ENCODE peak calls at places on chromosomes 7 and 10, in ten cellular contexts. K is HCT116, Z is NB4, I is GM12891, N is transverse colon, A is IMR-90, H is A549, J is esophagus muscularis mucosa, P is spleen, Q is stomach. T is an unnamed sample.

GRCh38 chr7:139035588-139036353 is at the start of gene ZC3HAV1L:
- DNase-seq in K (peak), Z (peak), I (peak), N (peak), A (peak), H (peak), J (no peak), P (peak), Q (peak), T (no peak)

GRCh38 chr7:117322741-117323584 is at the start of gene WNT2:
- DNase-seq in K (no peak), Z (no peak), I (no peak), N (no peak), A (peak), H (no peak), J (no peak), P (no peak), Q (no peak), T (no peak)

GRCh38 chr10:83984256-83984640 is 155.1 kb upstream of the GHITM start:
- DNase-seq in K (no peak), Z (no peak), I (no peak), N (no peak), A (no peak), H (no peak), J (no peak), P (no peak), Q (no peak), T (no peak)

GRCh38 chr7:28626629-28627262 is 214.4 kb downstream of the CREB5 start:
- DNase-seq in K (peak), Z (peak), I (peak), N (no peak), A (peak), H (peak), J (no peak), P (no peak), Q (no peak), T (peak)

GRCh38 chr7:43303740-43304241 is 191.3 kb downstream of the HECW1 start:
- DNase-seq in K (peak), Z (no peak), I (no peak), N (no peak), A (peak), H (no peak), J (no peak), P (no peak), Q (no peak), T (no peak)

GRCh38 chr10:14588084-14588937 is 186.4 kb downstream of the FAM107B start:
- DNase-seq in K (no peak), Z (no peak), I (no peak), N (no peak), A (peak), H (peak), J (no peak), P (no peak), Q (no peak), T (peak)

GRCh38 chr10:63573068-63573697 is 52.0 kb downstream of the REEP3 start:
- DNase-seq in K (no peak), Z (no peak), I (no peak), N (no peak), A (peak), H (no peak), J (no peak), P (no peak), Q (no peak), T (no peak)

GRCh38 chr10:70745555-70745954 is 39.6 kb downstream of the TBATA start:
- DNase-seq in K (no peak), Z (no peak), I (no peak), N (no peak), A (no peak), H (no peak), J (no peak), P (peak), Q (no peak), T (no peak)

GRCh38 chr10:113031147-113031546 is 81.1 kb downstream of the TCF7L2 start:
- DNase-seq in K (no peak), Z (no peak), I (no peak), N (no peak), A (no peak), H (no peak), J (no peak), P (no peak), Q (no peak), T (no peak)

GRCh38 chr10:97196213-97197029 is 10.7 kb upstream of the SLIT1 start:
- DNase-seq in K (peak), Z (peak), I (peak), N (peak), A (peak), H (peak), J (no peak), P (peak), Q (peak), T (peak)

GRCh38 chr10:97069576-97070362 is 116.0 kb downstream of the SLIT1 start:
- DNase-seq in K (peak), Z (peak), I (no peak), N (no peak), A (no peak), H (peak), J (no peak), P (no peak), Q (no peak), T (no peak)

GRCh38 chr7:29345590-29345989 is 151.0 kb downstream of the CHN2 start:
- DNase-seq in K (peak), Z (peak), I (no peak), N (peak), A (no peak), H (no peak), J (no peak), P (no peak), Q (peak), T (no peak)

GRCh38 chr10:3137958-3138726 is 34.4 kb downstream of the PITRM1 start:
- DNase-seq in K (no peak), Z (no peak), I (no peak), N (no peak), A (no peak), H (no peak), J (no peak), P (peak), Q (no peak), T (no peak)

GRCh38 chr10:3141361-3142005 is 31.1 kb downstream of the PITRM1 start:
- DNase-seq in K (no peak), Z (no peak), I (no peak), N (no peak), A (peak), H (no peak), J (no peak), P (no peak), Q (no peak), T (no peak)

GRCh38 chr10:3140280-3140679 is 32.3 kb downstream of the PITRM1 start:
- DNase-seq in K (no peak), Z (no peak), I (no peak), N (no peak), A (no peak), H (no peak), J (no peak), P (no peak), Q (no peak), T (no peak)

GRCh38 chr10:3136763-3137611 is 35.6 kb downstream of the PITRM1 start:
- DNase-seq in K (no peak), Z (no peak), I (no peak), N (peak), A (peak), H (no peak), J (no peak), P (peak), Q (no peak), T (no peak)

GRCh38 chr10:3139135-3139910 is 33.3 kb downstream of the PITRM1 start:
- DNase-seq in K (no peak), Z (no peak), I (no peak), N (no peak), A (no peak), H (peak), J (no peak), P (peak), Q (no peak), T (no peak)
- TF ChIP-seq POLR2A in K (no peak), Z (no peak), I (no peak), N (no peak), A (no peak), H (no peak), J (no peak), P (no peak), Q (no peak), T (no peak)

DNA sequence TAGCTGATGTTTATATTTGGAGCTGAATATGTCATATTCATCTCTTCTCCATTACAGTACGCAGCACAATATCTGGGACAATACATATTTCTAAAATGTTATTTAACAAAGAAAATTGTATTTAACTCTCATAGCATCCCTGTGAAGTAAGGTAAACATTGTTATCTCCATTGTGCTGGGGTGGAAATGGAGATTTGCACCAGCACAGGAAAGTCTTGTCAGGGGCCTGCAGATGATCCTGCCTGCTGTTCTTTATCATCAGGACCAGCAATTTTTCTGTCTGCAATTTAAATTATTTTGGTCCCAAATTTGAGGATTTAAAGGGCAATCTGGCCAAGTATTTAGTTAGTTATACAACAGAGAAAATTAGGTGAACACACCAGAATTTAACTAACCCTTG is 144.4 kb downstream of the CPED1 start:
- DNase-seq in K (no peak), Z (no peak), I (no peak), N (no peak), A (no peak), H (no peak), J (no peak), P (no peak), Q (no peak), T (no peak)
- TF ChIP-seq POLR2A in K (no peak), Z (no peak), I (no peak), N (no peak), A (no peak), H (no peak), J (no peak), P (no peak), Q (no peak), T (no peak)

GRCh38 chr10:59106441-59106840 is 70.0 kb upstream of the PHYHIPL start:
- DNase-seq in K (no peak), Z (no peak), I (no peak), N (no peak), A (no peak), H (no peak), J (no peak), P (no peak), Q (no peak), T (no peak)
- TF ChIP-seq POLR2A in K (no peak), Z (no peak), I (no peak), N (no peak), A (no peak), H (no peak), J (no peak), P (no peak), Q (no peak), T (no peak)

GRCh38 chr7:2631924-2632716 is at the start of gene TTYH3:
- DNase-seq in K (no peak), Z (peak), I (no peak), N (no peak), A (no peak), H (peak), J (no peak), P (peak), Q (no peak), T (peak)
- TF ChIP-seq POLR2A in K (no peak), Z (no peak), I (no peak), N (no peak), A (no peak), H (peak), J (no peak), P (no peak), Q (no peak), T (peak)

GRCh38 chr7:50306491-50307367 is 2.2 kb downstream of the IKZF1 start:
- DNase-seq in K (no peak), Z (peak), I (no peak), N (no peak), A (no peak), H (no peak), J (no peak), P (peak), Q (no peak), T (no peak)

GRCh38 chr7:50305697-50306300 is 1.3 kb downstream of the IKZF1 start:
- DNase-seq in K (no peak), Z (no peak), I (no peak), N (no peak), A (no peak), H (no peak), J (no peak), P (no peak), Q (no peak), T (no peak)

GRCh38 chr7:50304158-50304910 is at the start of gene IKZF1:
- DNase-seq in K (no peak), Z (peak), I (peak), N (peak), A (no peak), H (no peak), J (no peak), P (peak), Q (peak), T (no peak)

GRCh38 chr7:50303894-50304157 is 690 bp upstream of the IKZF1 start:
- DNase-seq in K (no peak), Z (peak), I (peak), N (no peak), A (no peak), H (no peak), J (no peak), P (peak), Q (no peak), T (no peak)

GRCh38 chr7:50304911-50305621 is 550 bp downstream of the IKZF1 start:
- DNase-seq in K (no peak), Z (peak), I (peak), N (peak), A (no peak), H (no peak), J (no peak), P (peak), Q (no peak), T (no peak)
- TF ChIP-seq POLR2A in K (no peak), Z (no peak), I (no peak), N (peak), A (no peak), H (no peak), J (no peak), P (no peak), Q (no peak), T (no peak)

DNA sequence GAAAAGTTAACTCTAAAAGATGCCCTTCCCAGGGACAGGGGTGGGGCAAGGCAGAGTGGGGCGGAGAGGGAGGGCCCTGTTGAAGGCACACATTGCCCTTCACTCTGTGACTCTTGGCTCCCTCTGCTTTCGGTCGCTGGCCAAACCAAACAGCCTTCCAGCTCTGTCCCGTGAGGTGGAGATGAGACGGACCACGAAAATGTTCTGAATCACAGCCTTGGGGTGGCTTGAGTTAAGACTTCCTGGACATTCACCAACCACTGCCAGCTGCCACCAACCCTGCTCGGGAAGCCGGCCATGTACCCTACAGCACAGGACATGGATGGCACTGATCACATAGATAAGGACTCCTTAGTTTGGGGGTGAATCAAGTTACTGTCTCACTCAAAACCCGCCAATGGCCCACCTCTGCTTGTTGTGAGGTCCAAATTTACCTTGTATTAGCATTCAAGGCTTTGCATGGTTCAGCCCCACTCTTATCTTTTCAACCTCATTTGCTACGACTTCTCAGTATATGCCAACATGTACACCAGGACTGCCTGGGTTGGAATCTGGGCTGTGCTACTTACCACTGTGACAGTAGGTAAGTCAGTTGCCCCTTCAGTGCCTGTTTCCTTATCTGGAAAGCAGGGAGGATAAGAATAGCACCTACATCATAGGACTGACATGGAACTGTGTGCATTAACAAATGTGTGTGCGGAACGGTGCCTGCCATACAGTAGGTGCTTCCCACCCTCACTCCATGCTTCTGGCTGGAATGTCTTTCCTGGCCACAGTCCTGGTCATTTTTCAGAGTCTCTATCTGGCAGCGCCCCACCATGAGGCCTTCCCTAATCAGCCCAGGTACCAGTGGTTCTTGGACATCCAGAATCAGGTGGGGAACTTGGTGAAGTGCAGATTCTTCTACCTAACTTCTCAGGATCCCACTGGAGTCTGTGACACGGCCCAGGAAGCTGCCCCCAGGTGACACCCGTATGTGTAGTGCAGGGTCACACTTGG is 28.0 kb downstream of the ITPRIP start:
- DNase-seq in K (no peak), Z (no peak), I (no peak), N (no peak), A (peak), H (no peak), J (no peak), P (no peak), Q (peak), T (peak)
- TF ChIP-seq POLR2A in K (no peak), Z (no peak), I (peak), N (no peak), A (no peak), H (no peak), J (no peak), P (no peak), Q (no peak), T (no peak)

GRCh38 chr7:100890640-100891521 is 1.4 kb upstream of the UFSP1 start:
- DNase-seq in K (no peak), Z (peak), I (no peak), N (no peak), A (no peak), H (no peak), J (no peak), P (peak), Q (no peak), T (no peak)
- TF ChIP-seq POLR2A in K (no peak), Z (no peak), I (no peak), N (no peak), A (no peak), H (no peak), J (peak), P (no peak), Q (no peak), T (no peak)

GRCh38 chr7:105014725-105015630 is 973 bp downstream of the KMT2E start:
- DNase-seq in K (no peak), Z (peak), I (no peak), N (peak), A (peak), H (peak), J (no peak), P (peak), Q (peak), T (no peak)
- TF ChIP-seq POLR2A in K (no peak), Z (no peak), I (no peak), N (peak), A (no peak), H (no peak), J (peak), P (no peak), Q (no peak), T (peak)

GRCh38 chr7:73768661-73769480 is 1.2 kb downstream of the CLDN3 start:
- DNase-seq in K (no peak), Z (no peak), I (no peak), N (no peak), A (no peak), H (no peak), J (no peak), P (no peak), Q (no peak), T (no peak)

GRCh38 chr7:73769481-73770001 is 529 bp downstream of the CLDN3 start:
- DNase-seq in K (no peak), Z (no peak), I (no peak), N (no peak), A (no peak), H (no peak), J (no peak), P (no peak), Q (no peak), T (no peak)

GRCh38 chr7:73773700-73774517 is 3.8 kb upstream of the CLDN3 start:
- DNase-seq in K (no peak), Z (peak), I (no peak), N (peak), A (no peak), H (no peak), J (no peak), P (no peak), Q (no peak), T (no peak)

GRCh38 chr7:73770002-73770859 is at the start of gene CLDN3:
- DNase-seq in K (peak), Z (peak), I (no peak), N (peak), A (no peak), H (peak), J (no peak), P (no peak), Q (peak), T (no peak)

DNA sequence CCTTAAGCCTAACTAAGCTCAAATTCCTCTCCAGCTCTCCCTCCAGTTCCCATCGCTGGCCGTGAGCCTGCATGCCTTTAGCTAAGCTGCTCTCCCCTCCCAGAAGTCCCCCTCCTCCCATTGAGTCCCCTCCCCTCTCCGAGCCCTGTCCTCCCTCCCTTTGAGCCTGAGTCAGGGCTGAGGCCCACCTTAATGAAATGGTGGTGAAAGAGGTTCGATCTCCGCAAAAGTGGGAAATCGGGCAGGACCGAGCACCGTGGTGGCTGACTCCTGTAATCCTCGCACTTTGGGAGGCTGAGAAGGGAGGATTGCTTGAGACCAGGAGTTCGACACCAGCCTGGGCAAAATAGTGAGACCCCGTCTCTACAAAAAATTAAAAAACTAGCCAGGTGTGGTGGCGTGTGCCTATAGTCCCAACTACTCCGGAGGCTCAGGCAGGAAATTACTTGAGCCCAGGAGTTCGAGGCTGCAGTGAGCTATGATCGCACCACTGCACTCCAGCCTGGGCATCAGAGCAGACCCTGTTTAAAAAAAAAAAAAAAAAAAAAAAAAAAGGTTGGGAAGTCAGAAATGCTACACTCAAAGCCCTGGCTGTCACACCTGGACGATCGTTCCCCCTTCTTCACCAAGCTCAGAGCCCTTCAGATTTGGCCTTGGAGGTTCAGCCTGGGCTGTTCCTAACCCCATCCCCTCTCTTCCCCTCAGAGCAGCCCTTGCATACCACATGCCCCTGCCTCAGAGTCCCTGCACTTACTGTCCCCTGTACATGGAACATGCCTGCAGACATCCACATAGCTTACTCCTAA is 993 bp upstream of the CLDN3 start:
- DNase-seq in K (no peak), Z (no peak), I (no peak), N (no peak), A (no peak), H (no peak), J (no peak), P (no peak), Q (no peak), T (no peak)
- TF ChIP-seq POLR2A in K (no peak), Z (no peak), I (no peak), N (no peak), A (no peak), H (no peak), J (no peak), P (no peak), Q (no peak), T (no peak)